ENCODE peak calls at places on chromosomes 1 and 21, in five cellular contexts. J is GM06990; Y is EL; T is HFF-Myc; X is stimulated activated naive CD4-positive, alpha-beta T cell. M is an unnamed sample.

GRCh38 chr1:174160109-174160473 is 771 bp downstream of the RABGAP1L start:
- DNase-seq in J (no peak), Y (peak), T (no peak), X (no peak), M (peak)

GRCh38 chr1:185463433-185463832 is 146.4 kb upstream of the IVNS1ABP start:
- DNase-seq in J (no peak), Y (no peak), T (no peak), X (no peak), M (no peak)

GRCh38 chr1:23417570-23417969 is 7.0 kb downstream of the TCEA3 start:
- DNase-seq in J (no peak), Y (no peak), T (peak), X (no peak), M (no peak)

GRCh38 chr1:36458910-36459309 is 5.3 kb downstream of the MRPS15 start:
- DNase-seq in J (no peak), Y (no peak), T (no peak), X (no peak), M (no peak)

GRCh38 chr1:206589206-206589605 is 23.1 kb downstream of the EIF2D start:
- DNase-seq in J (no peak), Y (peak), T (peak), X (no peak), M (peak)

GRCh38 chr21:46289655-46290178 is 3.6 kb downstream of the YBEY start:
- DNase-seq in J (no peak), Y (no peak), T (no peak), X (no peak), M (no peak)

GRCh38 chr1:83552820-83553219 is 446.1 kb downstream of the TTLL7 start:
- DNase-seq in J (no peak), Y (no peak), T (no peak), X (no peak), M (no peak)

GRCh38 chr1:199898654-199899053 is 128.9 kb upstream of the NR5A2 start:
- DNase-seq in J (no peak), Y (peak), T (no peak), X (no peak), M (no peak)

GRCh38 chr1:26702680-26703038 is 6.8 kb downstream of the ARID1A start:
- DNase-seq in J (no peak), Y (no peak), T (no peak), X (no peak), M (no peak)

GRCh38 chr1:165124772-165125171 is 231.7 kb downstream of the LMX1A start:
- DNase-seq in J (no peak), Y (no peak), T (no peak), X (no peak), M (no peak)

GRCh38 chr1:44786138-44786840 is 1.7 kb downstream of the BEST4 start:
- DNase-seq in J (peak), Y (peak), T (no peak), X (peak), M (peak)

M was measured in HFFc6.